ENCODE peak calls at places on chromosomes 4 and X, in ten cellular contexts. Q is A549; R is AG08396; D is ELR; U is activated CD4-positive, CD25-positive, alpha-beta regulatory T cell; T is AG08395; C is naive B cell; J is RWPE1; F is stimulated activated CD4-positive, alpha-beta T cell treated with anti-CD3 and anti-CD28 coated beads, Interleukin-1b, Interleukin-23, amount 100 ng/mL, for 1 hour; M is HS-5. B is an unnamed sample.

GRCh38 chrX:41695464-41695863 is 6.7 kb downstream of the GPR34 start:
- DNase-seq in Q (no peak), R (peak), D (peak), U (no peak), T (no peak), C (no peak), J (no peak), F (no peak), M (no peak), B (no peak)

GRCh38 chr4:154471924-154472323 is 19.7 kb downstream of the DCHS2 start:
- DNase-seq in Q (no peak), R (no peak), D (no peak), U (no peak), T (no peak), C (no peak), J (no peak), F (no peak), M (no peak), B (no peak)

GRCh38 chr4:96354036-96354712 is 514.3 kb downstream of the PDHA2 start:
- DNase-seq in Q (no peak), R (no peak), D (no peak), U (no peak), T (no peak), C (no peak), J (no peak), F (no peak), M (no peak), B (no peak)

GRCh38 chr4:181261279-181261678 is 981.9 kb upstream of the TENM3 start:
- DNase-seq in Q (no peak), R (no peak), D (peak), U (no peak), T (no peak), C (no peak), J (no peak), F (no peak), M (no peak), B (no peak)

GRCh38 chr4:113223001-113223400 is 173.5 kb downstream of the ANK2 start:
- DNase-seq in Q (no peak), R (no peak), D (no peak), U (no peak), T (peak), C (no peak), J (no peak), F (no peak), M (no peak), B (no peak)

GRCh38 chrX:153454901-153455550 is 9.2 kb upstream of the TREX2 start:
- DNase-seq in Q (no peak), R (no peak), D (no peak), U (no peak), T (no peak), C (no peak), J (no peak), F (no peak), M (no peak), B (no peak)

GRCh38 chr4:125639182-125639621 is 324.4 kb downstream of the FAT4 start:
- DNase-seq in Q (no peak), R (peak), D (no peak), U (no peak), T (peak), C (no peak), J (no peak), F (no peak), M (no peak), B (no peak)

GRCh38 chrX:41665676-41666075 is 23.1 kb upstream of the GPR34 start:
- DNase-seq in Q (no peak), R (no peak), D (no peak), U (no peak), T (no peak), C (no peak), J (no peak), F (no peak), M (no peak), B (no peak)

GRCh38 chrX:19902110-19902509 is 14.7 kb upstream of the SH3KBP1 start:
- DNase-seq in Q (no peak), R (no peak), D (no peak), U (no peak), T (no peak), C (no peak), J (no peak), F (no peak), M (no peak), B (no peak)

GRCh38 chrX:72271091-72271490 is 6.0 kb downstream of the RPS4X start:
- DNase-seq in Q (no peak), R (no peak), D (no peak), U (no peak), T (no peak), C (no peak), J (no peak), F (no peak), M (no peak), B (no peak)

B was measured in GM13976.